ENCODE peak calls at places on chromosomes 7 and 10, in eight cellular contexts. Y, Q, E, A, V, O, S and Z are unnamed samples.

GRCh38 chr10:124594240-124594639 is 132.6 kb downstream of the LHPP start:
- DNase-seq in Y (no peak), Q (no peak), E (no peak), A (no peak), V (no peak), O (no peak), S (no peak), Z (no peak)

GRCh38 chr10:43201545-43202131 is 63.4 kb downstream of the CSGALNACT2 start:
- DNase-seq in Y (no peak), Q (no peak), E (no peak), A (no peak), V (peak), O (no peak), S (no peak), Z (no peak)

GRCh38 chr7:156773966-156774365 is 119.0 kb downstream of the LMBR1 start:
- DNase-seq in Y (no peak), Q (no peak), E (no peak), A (no peak), V (no peak), O (no peak), S (no peak), Z (no peak)

GRCh38 chr10:27713906-27714305 is 31.7 kb downstream of the MKX start:
- DNase-seq in Y (no peak), Q (no peak), E (no peak), A (no peak), V (no peak), O (no peak), S (no peak), Z (no peak)

GRCh38 chr10:36280396-36280795 is 638.3 kb upstream of the FZD8 start:
- DNase-seq in Y (no peak), Q (no peak), E (no peak), A (no peak), V (no peak), O (no peak), S (no peak), Z (no peak)

GRCh38 chr7:152383341-152384234 is 52.2 kb downstream of the KMT2C start:
- DNase-seq in Y (no peak), Q (no peak), E (no peak), A (peak), V (peak), O (no peak), S (no peak), Z (peak)

GRCh38 chr10:70874061-70874460 is 14.3 kb downstream of the PCBD1 start:
- DNase-seq in Y (no peak), Q (no peak), E (no peak), A (no peak), V (no peak), O (no peak), S (peak), Z (no peak)

GRCh38 chr10:18649364-18649959 is 1.9 kb downstream of the NSUN6 start:
- DNase-seq in Y (no peak), Q (no peak), E (no peak), A (no peak), V (no peak), O (no peak), S (no peak), Z (no peak)

GRCh38 chr10:112235920-112236319 is 47.3 kb upstream of the TECTB start:
- DNase-seq in Y (no peak), Q (no peak), E (no peak), A (no peak), V (no peak), O (no peak), S (no peak), Z (no peak)

GRCh38 chr7:112420236-112420945 is 29.9 kb upstream of the IFRD1 start:
- DNase-seq in Y (no peak), Q (no peak), E (no peak), A (no peak), V (no peak), O (no peak), S (no peak), Z (no peak)

GRCh38 chr10:7846591-7846990 is 28.3 kb downstream of the TAF3 start:
- DNase-seq in Y (no peak), Q (no peak), E (no peak), A (no peak), V (no peak), O (no peak), S (no peak), Z (no peak)

GRCh38 chr10:20970708-20971107 is 73.6 kb upstream of the NEBL start:
- DNase-seq in Y (no peak), Q (no peak), E (no peak), A (no peak), V (no peak), O (no peak), S (no peak), Z (no peak)

GRCh38 chr10:99337261-99337905 is 8.2 kb downstream of the CNNM1 start:
- DNase-seq in Y (no peak), Q (no peak), E (no peak), A (no peak), V (peak), O (no peak), S (peak), Z (no peak)

GRCh38 chr7:84337386-84337785 is 142.8 kb upstream of the SEMA3A start:
- DNase-seq in Y (no peak), Q (no peak), E (no peak), A (peak), V (no peak), O (no peak), S (no peak), Z (peak)

GRCh38 chr7:80611779-80612178 is 26.7 kb upstream of the CD36 start:
- DNase-seq in Y (no peak), Q (no peak), E (no peak), A (peak), V (no peak), O (no peak), S (no peak), Z (peak)

GRCh38 chr7:11341285-11341944 is 367.7 kb downstream of the PHF14 start:
- DNase-seq in Y (no peak), Q (peak), E (no peak), A (no peak), V (peak), O (no peak), S (peak), Z (no peak)

GRCh38 chr7:95609277-95609971 is 13.1 kb upstream of the PDK4 start:
- DNase-seq in Y (peak), Q (no peak), E (no peak), A (no peak), V (peak), O (no peak), S (no peak), Z (no peak)

GRCh38 chr7:4796453-4796852 is 21.0 kb downstream of the AP5Z1 start:
- DNase-seq in Y (no peak), Q (no peak), E (no peak), A (no peak), V (peak), O (no peak), S (no peak), Z (no peak)